ENCODE peak calls at places on chromosomes 3 and 15, in ten cellular contexts. One of them, this sample, is unnamed.

GRCh38 chr3:66107855-66108254 is 69.1 kb upstream of the MAGI1 start:
- DNase-seq in H1: no peak
- DNase-seq in A549: no peak
- DNase-seq in suprapubic skin: no peak
- DNase-seq in thyroid gland: peak; percentile 69
- DNase-seq in keratinocyte: no peak
- DNase-seq in heart left ventricle: no peak
- DNase-seq in tibial nerve: no peak
- DNase-seq in mammary epithelial cell: peak; percentile 24
- DNase-seq in lower lobe of right lung: no peak
- DNase-seq in this sample: no peak

GRCh38 chr3:114212646-114213045 is 24.7 kb downstream of the ZNF80 start:
- DNase-seq in H1: no peak
- DNase-seq in A549: no peak
- DNase-seq in suprapubic skin: no peak
- DNase-seq in thyroid gland: no peak
- DNase-seq in keratinocyte: no peak
- DNase-seq in heart left ventricle: no peak
- DNase-seq in tibial nerve: no peak
- DNase-seq in mammary epithelial cell: no peak
- DNase-seq in lower lobe of right lung: no peak
- DNase-seq in this sample: no peak

GRCh38 chr15:33160581-33161165 is 33.8 kb downstream of the FMN1 start:
- DNase-seq in H1: no peak
- DNase-seq in A549: no peak
- DNase-seq in suprapubic skin: no peak
- DNase-seq in thyroid gland: no peak
- DNase-seq in keratinocyte: no peak
- DNase-seq in heart left ventricle: no peak
- DNase-seq in tibial nerve: no peak
- DNase-seq in mammary epithelial cell: no peak
- DNase-seq in lower lobe of right lung: no peak
- DNase-seq in this sample: no peak

GRCh38 chr15:65339436-65339835 is 35.0 kb downstream of the RNU5B-1 start:
- DNase-seq in H1: no peak
- DNase-seq in A549: no peak
- DNase-seq in suprapubic skin: no peak
- DNase-seq in thyroid gland: no peak
- DNase-seq in keratinocyte: no peak
- DNase-seq in heart left ventricle: no peak
- DNase-seq in tibial nerve: no peak
- DNase-seq in mammary epithelial cell: no peak
- DNase-seq in lower lobe of right lung: no peak
- DNase-seq in this sample: no peak

GRCh38 chr15:40754574-40754882 is 526 bp downstream of the RMDN3 start:
- DNase-seq in H1: no peak
- DNase-seq in A549: no peak
- DNase-seq in suprapubic skin: no peak
- DNase-seq in thyroid gland: peak; percentile 23
- DNase-seq in keratinocyte: no peak
- DNase-seq in heart left ventricle: no peak
- DNase-seq in tibial nerve: no peak
- DNase-seq in mammary epithelial cell: peak; percentile 33
- DNase-seq in lower lobe of right lung: no peak
- DNase-seq in this sample: peak; percentile 71

GRCh38 chr3:37197810-37198371 is 23.5 kb upstream of the LRRFIP2 start:
- DNase-seq in H1: no peak
- DNase-seq in A549: no peak
- DNase-seq in suprapubic skin: no peak
- DNase-seq in thyroid gland: no peak
- DNase-seq in keratinocyte: no peak
- DNase-seq in heart left ventricle: no peak
- DNase-seq in tibial nerve: no peak
- DNase-seq in mammary epithelial cell: peak; percentile 73
- DNase-seq in lower lobe of right lung: no peak
- DNase-seq in this sample: no peak

GRCh38 chr15:75666823-75667501 is 19.2 kb downstream of the SNX33 start:
- DNase-seq in H1: no peak
- DNase-seq in A549: peak; percentile 96
- DNase-seq in suprapubic skin: peak; percentile 92
- DNase-seq in thyroid gland: no peak
- DNase-seq in keratinocyte: peak; percentile 100
- DNase-seq in heart left ventricle: peak; percentile 81
- DNase-seq in tibial nerve: no peak
- DNase-seq in mammary epithelial cell: peak; percentile 99
- DNase-seq in lower lobe of right lung: peak; percentile 82
- DNase-seq in this sample: peak; percentile 60

GRCh38 chr3:111321786-111322185 is 220.2 kb upstream of the CD96 start:
- DNase-seq in H1: no peak
- DNase-seq in A549: no peak
- DNase-seq in suprapubic skin: no peak
- DNase-seq in thyroid gland: no peak
- DNase-seq in keratinocyte: no peak
- DNase-seq in heart left ventricle: no peak
- DNase-seq in tibial nerve: no peak
- DNase-seq in mammary epithelial cell: no peak
- DNase-seq in lower lobe of right lung: no peak
- DNase-seq in this sample: no peak

GRCh38 chr15:80550219-80550909 is 144.7 kb upstream of the ABHD17C start:
- DNase-seq in H1: no peak
- DNase-seq in A549: peak; percentile 32
- DNase-seq in suprapubic skin: no peak
- DNase-seq in thyroid gland: no peak
- DNase-seq in keratinocyte: no peak
- DNase-seq in heart left ventricle: no peak
- DNase-seq in tibial nerve: no peak
- DNase-seq in mammary epithelial cell: peak; percentile 51
- DNase-seq in lower lobe of right lung: no peak
- DNase-seq in this sample: no peak

GRCh38 chr15:55475842-55476241 is 32.2 kb downstream of the DNAAF4 start:
- DNase-seq in H1: no peak
- DNase-seq in A549: no peak
- DNase-seq in suprapubic skin: no peak
- DNase-seq in thyroid gland: no peak
- DNase-seq in keratinocyte: no peak
- DNase-seq in heart left ventricle: no peak
- DNase-seq in tibial nerve: no peak
- DNase-seq in mammary epithelial cell: no peak
- DNase-seq in lower lobe of right lung: no peak
- DNase-seq in this sample: no peak

GRCh38 chr3:10581251-10581650 is 75.9 kb upstream of the ATP2B2 start:
- DNase-seq in H1: no peak
- DNase-seq in A549: no peak
- DNase-seq in suprapubic skin: no peak
- DNase-seq in thyroid gland: no peak
- DNase-seq in keratinocyte: no peak
- DNase-seq in heart left ventricle: no peak
- DNase-seq in tibial nerve: no peak
- DNase-seq in mammary epithelial cell: no peak
- DNase-seq in lower lobe of right lung: no peak
- DNase-seq in this sample: no peak

GRCh38 chr3:185552358-185552877 is at the start of gene LIPH:
- DNase-seq in H1: no peak
- DNase-seq in A549: peak; percentile 88
- DNase-seq in suprapubic skin: no peak
- DNase-seq in thyroid gland: no peak
- DNase-seq in keratinocyte: no peak
- DNase-seq in heart left ventricle: no peak
- DNase-seq in tibial nerve: no peak
- DNase-seq in mammary epithelial cell: peak; percentile 66
- DNase-seq in lower lobe of right lung: no peak
- DNase-seq in this sample: no peak

GRCh38 chr15:31328999-31329639 is 2.5 kb downstream of the KLF13 start:
- DNase-seq in H1: no peak
- DNase-seq in A549: no peak
- DNase-seq in suprapubic skin: no peak
- DNase-seq in thyroid gland: peak; percentile 70
- DNase-seq in keratinocyte: no peak
- DNase-seq in heart left ventricle: no peak
- DNase-seq in tibial nerve: no peak
- DNase-seq in mammary epithelial cell: peak; percentile 39
- DNase-seq in lower lobe of right lung: peak; percentile 72
- DNase-seq in this sample: peak; percentile 85

GRCh38 chr3:63990733-63991132 is 32.6 kb downstream of the PSMD6 start:
- DNase-seq in H1: no peak
- DNase-seq in A549: no peak
- DNase-seq in suprapubic skin: no peak
- DNase-seq in thyroid gland: no peak
- DNase-seq in keratinocyte: no peak
- DNase-seq in heart left ventricle: no peak
- DNase-seq in tibial nerve: no peak
- DNase-seq in mammary epithelial cell: no peak
- DNase-seq in lower lobe of right lung: no peak
- DNase-seq in this sample: no peak

GRCh38 chr3:100103558-100104441 is 10.5 kb downstream of the FILIP1L start:
- DNase-seq in H1: no peak
- DNase-seq in A549: no peak
- DNase-seq in suprapubic skin: no peak
- DNase-seq in thyroid gland: peak; percentile 86
- DNase-seq in keratinocyte: no peak
- DNase-seq in heart left ventricle: no peak
- DNase-seq in tibial nerve: no peak
- DNase-seq in mammary epithelial cell: peak; percentile 51
- DNase-seq in lower lobe of right lung: no peak
- DNase-seq in this sample: peak; percentile 4

DNA sequence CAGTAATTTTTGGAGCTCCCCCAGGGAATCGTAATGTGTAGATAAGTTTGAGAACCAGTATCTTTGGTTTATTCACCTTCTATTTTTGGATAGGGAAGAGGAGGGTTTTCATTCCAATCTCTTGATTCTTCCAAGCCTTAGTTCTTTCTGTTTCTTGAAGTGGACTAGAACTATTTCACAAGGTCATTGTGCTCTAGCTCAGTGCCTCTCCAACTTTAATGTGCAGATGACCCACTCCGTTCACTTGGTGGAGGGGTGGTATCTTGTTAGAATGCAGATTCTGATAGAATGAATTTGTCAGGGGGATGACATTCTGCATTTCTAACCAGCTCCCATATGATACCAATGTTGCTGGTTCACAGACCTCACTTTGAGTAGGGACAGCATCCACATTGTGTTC is 35.5 kb downstream of the COLQ start:
- DNase-seq in H1: no peak
- DNase-seq in A549: no peak
- DNase-seq in suprapubic skin: no peak
- DNase-seq in thyroid gland: no peak
- DNase-seq in keratinocyte: no peak
- DNase-seq in heart left ventricle: no peak
- DNase-seq in tibial nerve: no peak
- DNase-seq in mammary epithelial cell: no peak
- DNase-seq in lower lobe of right lung: no peak
- DNase-seq in this sample: no peak
- H3K4me1 ChIP-seq in H1: no peaks in the 10 kb centered on the region
- H3K4me1 ChIP-seq in A549: no peaks in the 10 kb centered on the region
- H3K4me1 ChIP-seq in suprapubic skin: no peaks in the 10 kb centered on the region
- H3K4me1 ChIP-seq in thyroid gland: no peaks in the 10 kb centered on the region
- H3K4me1 ChIP-seq in keratinocyte: no peaks in the 10 kb centered on the region
- H3K4me1 ChIP-seq in heart left ventricle: no peaks in the 10 kb centered on the region
- H3K4me1 ChIP-seq in tibial nerve: no peaks in the 10 kb centered on the region
- H3K4me1 ChIP-seq in mammary epithelial cell: no peaks in the 10 kb centered on the region
- H3K4me1 ChIP-seq in lower lobe of right lung: no peaks in the 10 kb centered on the region
- H3K4me1 ChIP-seq in this sample: no peaks in the 10 kb centered on the region

DNA sequence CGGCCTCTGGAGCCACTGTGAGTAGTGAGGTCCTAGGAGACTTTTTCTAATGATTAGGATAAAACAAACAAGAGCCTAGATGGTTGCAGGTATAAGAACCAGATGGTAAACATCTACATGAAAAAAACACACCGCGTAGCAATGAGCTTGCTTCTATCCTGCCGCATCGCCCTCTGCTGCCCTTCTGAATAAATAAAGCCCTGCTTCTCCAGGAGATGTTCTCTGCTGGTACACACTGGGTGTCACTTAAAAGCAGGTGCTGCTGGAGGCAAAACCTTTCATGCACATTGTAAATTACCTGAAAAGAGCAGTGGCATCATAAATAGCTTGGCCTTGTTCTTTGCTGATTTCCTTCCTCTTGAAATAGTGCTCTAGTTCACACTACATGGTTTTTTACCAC is 164.4 kb upstream of the TOPAZ1 start:
- DNase-seq in H1: no peak
- DNase-seq in A549: no peak
- DNase-seq in suprapubic skin: peak; percentile 26
- DNase-seq in thyroid gland: no peak
- DNase-seq in keratinocyte: no peak
- DNase-seq in heart left ventricle: no peak
- DNase-seq in tibial nerve: no peak
- DNase-seq in mammary epithelial cell: no peak
- DNase-seq in lower lobe of right lung: no peak
- DNase-seq in this sample: no peak
- TF ChIP-seq CTCF in H1: peak; percentile 9
- TF ChIP-seq CTCF in A549: no peak
- TF ChIP-seq CTCF in suprapubic skin: no peak
- TF ChIP-seq CTCF in thyroid gland: peak; percentile 11
- TF ChIP-seq CTCF in keratinocyte: no peak
- TF ChIP-seq CTCF in heart left ventricle: no peak
- TF ChIP-seq CTCF in tibial nerve: no peak
- TF ChIP-seq CTCF in mammary epithelial cell: peak; percentile 26
- TF ChIP-seq CTCF in lower lobe of right lung: no peak
- TF ChIP-seq CTCF in this sample: no peak

DNA sequence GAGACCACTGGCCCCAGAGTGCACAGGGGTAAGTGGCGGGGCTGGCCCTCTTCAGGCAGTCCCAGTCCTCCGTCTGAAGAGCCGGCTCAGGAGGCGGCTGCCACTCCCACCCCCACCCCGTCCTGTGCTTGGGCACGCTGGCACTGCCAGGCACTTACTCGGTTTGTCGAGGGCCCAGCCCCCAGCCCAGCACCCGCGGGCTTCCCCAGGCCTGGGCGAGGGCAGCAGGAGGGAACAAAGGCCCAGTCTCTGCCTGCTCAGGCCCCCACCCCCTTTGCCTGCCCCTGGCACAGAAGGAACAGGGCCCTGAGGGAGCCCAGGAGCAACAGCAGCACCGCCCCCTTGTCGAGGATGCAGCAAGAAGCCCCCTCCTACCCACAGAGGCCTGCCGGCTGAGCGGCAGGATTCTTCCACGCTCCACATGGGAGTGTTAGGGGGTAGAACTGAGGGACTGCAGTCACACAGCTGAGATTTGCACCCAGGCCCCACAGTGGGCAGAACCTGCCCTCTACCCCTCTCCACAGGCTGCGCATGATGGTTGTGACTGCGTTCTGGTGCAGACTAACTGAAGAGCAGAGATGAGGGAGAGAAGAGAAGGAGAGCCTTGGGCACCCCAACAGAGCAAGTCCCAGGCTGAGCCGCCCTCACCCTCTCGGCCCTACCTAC is 8.9 kb downstream of the DUSP7 start:
- DNase-seq in H1: no peak
- DNase-seq in A549: no peak
- DNase-seq in suprapubic skin: no peak
- DNase-seq in thyroid gland: peak; percentile 47
- DNase-seq in keratinocyte: peak; percentile 86
- DNase-seq in heart left ventricle: no peak
- DNase-seq in tibial nerve: no peak
- DNase-seq in mammary epithelial cell: peak; percentile 91
- DNase-seq in lower lobe of right lung: peak; percentile 61
- DNase-seq in this sample: no peak
- H3K4me1 ChIP-seq in H1: peaks cover 4% of the 10 kb centered on the region
- H3K4me1 ChIP-seq in A549: peaks cover 33% of the 10 kb centered on the region
- H3K4me1 ChIP-seq in suprapubic skin: peaks cover 80% of the 10 kb centered on the region
- H3K4me1 ChIP-seq in thyroid gland: peaks cover 47% of the 10 kb centered on the region
- H3K4me1 ChIP-seq in keratinocyte: peaks cover 85% of the 10 kb centered on the region
- H3K4me1 ChIP-seq in heart left ventricle: peaks cover 65% of the 10 kb centered on the region
- H3K4me1 ChIP-seq in tibial nerve: peaks cover 78% of the 10 kb centered on the region
- H3K4me1 ChIP-seq in mammary epithelial cell: peaks cover 71% of the 10 kb centered on the region
- H3K4me1 ChIP-seq in lower lobe of right lung: peaks cover 69% of the 10 kb centered on the region
- H3K4me1 ChIP-seq in this sample: peaks cover 10% of the 10 kb centered on the region

GRCh38 chr3:129937717-129938116 is 36.8 kb upstream of the TRH start:
- DNase-seq in H1: no peak
- DNase-seq in A549: no peak
- DNase-seq in suprapubic skin: no peak
- DNase-seq in thyroid gland: no peak
- DNase-seq in keratinocyte: no peak
- DNase-seq in heart left ventricle: no peak
- DNase-seq in tibial nerve: no peak
- DNase-seq in mammary epithelial cell: no peak
- DNase-seq in lower lobe of right lung: no peak
- DNase-seq in this sample: no peak
- TF ChIP-seq CTCF in H1: peak; percentile 24
- TF ChIP-seq CTCF in A549: no peak
- TF ChIP-seq CTCF in suprapubic skin: no peak
- TF ChIP-seq CTCF in thyroid gland: no peak
- TF ChIP-seq CTCF in keratinocyte: no peak
- TF ChIP-seq CTCF in heart left ventricle: no peak
- TF ChIP-seq CTCF in tibial nerve: no peak
- TF ChIP-seq CTCF in mammary epithelial cell: no peak
- TF ChIP-seq CTCF in lower lobe of right lung: no peak
- TF ChIP-seq CTCF in this sample: no peak

This sample was measured in mucosa of descending colon.